ENCODE peak calls at places on chromosomes 11 and 22, in four cellular contexts. One of them, this sample, is unnamed.

GRCh38 chr22:22124374-22124773 is 120.2 kb upstream of the VPREB1 start:
- DNase-seq in DND-41: no peak
- DNase-seq in RWPE1: no peak
- DNase-seq in pancreas: no peak
- DNase-seq in this sample: no peak

GRCh38 chr11:134742956-134743808 is 331.1 kb upstream of the B3GAT1 start:
- DNase-seq in pancreas: no peak
- DNase-seq in RWPE1: no peak
- DNase-seq in DND-41: peak; percentile 50
- DNase-seq in this sample: no peak

GRCh38 chr11:68892576-68892975 is 11.1 kb downstream of the MRPL21 start:
- DNase-seq in DND-41: no peak
- DNase-seq in pancreas: no peak
- DNase-seq in RWPE1: no peak
- DNase-seq in this sample: no peak

GRCh38 chr11:119694334-119694733 is 34.7 kb downstream of the NECTIN1 start:
- DNase-seq in DND-41: peak; percentile 26
- DNase-seq in RWPE1: no peak
- DNase-seq in pancreas: peak; percentile 73
- DNase-seq in this sample: no peak

GRCh38 chr22:45448431-45448830 is 34.9 kb downstream of the RIBC2 start:
- DNase-seq in RWPE1: no peak
- DNase-seq in pancreas: no peak
- DNase-seq in DND-41: no peak
- DNase-seq in this sample: no peak

GRCh38 chr11:28460348-28460747 is 352.2 kb downstream of the METTL15 start:
- DNase-seq in pancreas: no peak
- DNase-seq in DND-41: no peak
- DNase-seq in RWPE1: no peak
- DNase-seq in this sample: no peak

GRCh38 chr22:31140746-31141145 is 438 bp upstream of the PLA2G3 start:
- DNase-seq in pancreas: peak; percentile 64
- DNase-seq in DND-41: no peak
- DNase-seq in RWPE1: no peak
- DNase-seq in this sample: no peak

GRCh38 chr11:125102544-125102943 is 8.9 kb downstream of the TMEM218 start:
- DNase-seq in pancreas: no peak
- DNase-seq in RWPE1: no peak
- DNase-seq in DND-41: no peak
- DNase-seq in this sample: no peak

GRCh38 chr11:34624069-34624468 is 3.2 kb downstream of the EHF start:
- DNase-seq in pancreas: peak; percentile 66
- DNase-seq in RWPE1: no peak
- DNase-seq in DND-41: no peak
- DNase-seq in this sample: no peak

GRCh38 chr11:12321217-12321937 is 56.0 kb upstream of the PARVA start:
- DNase-seq in RWPE1: no peak
- DNase-seq in pancreas: no peak
- DNase-seq in DND-41: peak; percentile 14
- DNase-seq in this sample: no peak

GRCh38 chr11:121257289-121257688 is 35.3 kb upstream of the SC5D start:
- DNase-seq in DND-41: no peak
- DNase-seq in pancreas: no peak
- DNase-seq in RWPE1: no peak
- DNase-seq in this sample: no peak

GRCh38 chr11:121253951-121254350 is 38.6 kb upstream of the SC5D start:
- DNase-seq in RWPE1: no peak
- DNase-seq in pancreas: no peak
- DNase-seq in DND-41: no peak
- DNase-seq in this sample: no peak

GRCh38 chr11:121257976-121258375 is 34.6 kb upstream of the SC5D start:
- DNase-seq in DND-41: no peak
- DNase-seq in pancreas: no peak
- DNase-seq in RWPE1: peak; percentile 63
- DNase-seq in this sample: no peak

GRCh38 chr11:121254756-121255155 is 37.8 kb upstream of the SC5D start:
- DNase-seq in DND-41: no peak
- DNase-seq in RWPE1: no peak
- DNase-seq in pancreas: no peak
- DNase-seq in this sample: no peak

GRCh38 chr11:121255473-121256125 is 37.0 kb upstream of the SC5D start:
- DNase-seq in DND-41: no peak
- DNase-seq in RWPE1: no peak
- DNase-seq in pancreas: no peak
- DNase-seq in this sample: no peak
- H3K27ac ChIP-seq in DND-41: no peak overlapping the region
- H3K27ac ChIP-seq in RWPE1: no peak overlapping the region
- H3K27ac ChIP-seq in pancreas: no peak overlapping the region
- H3K27ac ChIP-seq in this sample: no peak overlapping the region

GRCh38 chr11:87228820-87229219 is 191.1 kb downstream of the TMEM135 start:
- DNase-seq in pancreas: no peak
- DNase-seq in RWPE1: no peak
- DNase-seq in DND-41: no peak
- DNase-seq in this sample: no peak
- H3K27ac ChIP-seq in pancreas: no peak overlapping the region
- H3K27ac ChIP-seq in RWPE1: no peak overlapping the region
- H3K27ac ChIP-seq in DND-41: no peak overlapping the region
- H3K27ac ChIP-seq in this sample: no peak overlapping the region

GRCh38 chr11:57815476-57815875 is 53.9 kb downstream of the CTNND1 start:
- DNase-seq in pancreas: no peak
- DNase-seq in DND-41: no peak
- DNase-seq in RWPE1: no peak
- DNase-seq in this sample: no peak

GRCh38 chr11:57823859-57824258 is 62.3 kb downstream of the CTNND1 start:
- DNase-seq in pancreas: no peak
- DNase-seq in DND-41: no peak
- DNase-seq in RWPE1: no peak
- DNase-seq in this sample: no peak

GRCh38 chr11:57815877-57816276 is 54.3 kb downstream of the CTNND1 start:
- DNase-seq in RWPE1: no peak
- DNase-seq in DND-41: no peak
- DNase-seq in pancreas: no peak
- DNase-seq in this sample: no peak

GRCh38 chr11:57818812-57819211 is 57.2 kb downstream of the CTNND1 start:
- DNase-seq in DND-41: no peak
- DNase-seq in pancreas: no peak
- DNase-seq in RWPE1: no peak
- DNase-seq in this sample: no peak

DNA sequence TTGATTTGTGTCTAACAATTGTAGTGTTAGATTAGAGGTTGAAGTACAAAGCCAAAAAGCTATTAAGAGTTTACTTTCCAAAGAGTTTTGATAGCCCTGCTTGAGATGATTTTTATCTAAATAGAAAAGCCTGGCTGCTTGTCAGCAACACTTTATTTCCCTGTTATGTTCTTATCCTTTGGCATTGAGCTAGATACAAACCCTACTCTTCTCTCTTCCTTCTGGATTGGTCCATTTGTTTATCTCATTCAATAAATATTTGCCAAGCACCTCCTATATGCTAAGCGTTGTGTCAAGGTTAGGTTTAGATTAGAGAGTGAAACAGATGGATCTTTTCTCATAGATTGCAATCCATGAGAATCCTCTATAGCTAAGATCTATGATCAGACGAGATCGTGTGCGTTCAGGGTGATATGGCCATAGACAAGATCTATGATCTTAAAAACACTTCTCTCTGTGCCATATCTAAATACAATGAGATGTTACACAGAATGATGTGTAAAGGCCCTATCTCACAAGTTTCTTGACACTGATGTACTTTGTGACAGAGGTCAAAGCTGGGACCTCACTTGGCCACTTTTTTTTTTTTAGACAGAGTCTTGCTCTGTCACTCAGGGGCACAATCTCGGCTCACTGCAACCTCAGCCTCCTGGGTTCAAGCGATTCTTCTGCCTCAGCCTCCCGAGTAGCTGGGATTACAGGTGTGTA is 57.8 kb downstream of the CTNND1 start:
- DNase-seq in RWPE1: no peak
- DNase-seq in DND-41: no peak
- DNase-seq in pancreas: no peak
- DNase-seq in this sample: no peak
- H3K27ac ChIP-seq in RWPE1: no peak overlapping the region
- H3K27ac ChIP-seq in DND-41: no peak overlapping the region
- H3K27ac ChIP-seq in pancreas: no peak overlapping the region
- H3K27ac ChIP-seq in this sample: no peak overlapping the region

GRCh38 chr22:42877597-42878340 is 20.7 kb upstream of the ARFGAP3 start:
- DNase-seq in pancreas: no peak
- DNase-seq in DND-41: no peak
- DNase-seq in RWPE1: no peak
- DNase-seq in this sample: no peak
- H3K27ac ChIP-seq in pancreas: no peak overlapping the region
- H3K27ac ChIP-seq in DND-41: no peak overlapping the region
- H3K27ac ChIP-seq in RWPE1: peak overlapping the region; percentile 15
- H3K27ac ChIP-seq in this sample: no peak overlapping the region

DNA sequence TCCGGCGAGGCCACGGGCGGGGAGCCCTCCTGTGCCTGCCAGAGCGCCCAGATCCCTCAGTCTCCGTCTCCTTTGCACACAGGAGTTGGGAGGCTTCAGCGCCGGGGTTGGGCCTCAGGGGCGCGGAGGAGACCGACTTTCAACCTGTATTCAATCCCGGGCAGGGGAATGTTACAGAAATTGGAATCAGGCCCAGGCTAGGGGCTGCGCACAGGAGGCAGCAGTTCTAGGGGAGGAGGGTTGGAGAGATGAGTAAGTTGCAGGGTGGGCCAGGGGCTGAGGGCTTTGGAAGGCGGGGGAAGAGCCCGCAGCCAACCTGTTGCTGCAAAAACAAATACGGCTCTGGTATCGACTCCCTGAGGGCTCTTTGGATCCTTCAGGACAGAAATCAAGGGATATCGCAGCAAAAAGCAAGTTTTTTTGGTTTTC is 651 bp upstream of the KCNA4 start:
- DNase-seq in pancreas: no peak
- DNase-seq in DND-41: no peak
- DNase-seq in RWPE1: peak; percentile 1
- DNase-seq in this sample: no peak
- H3K27ac ChIP-seq in pancreas: no peak overlapping the region
- H3K27ac ChIP-seq in DND-41: no peak overlapping the region
- H3K27ac ChIP-seq in RWPE1: no peak overlapping the region
- H3K27ac ChIP-seq in this sample: no peak overlapping the region

GRCh38 chr11:113464416-113464815 is 10.8 kb downstream of the DRD2 start:
- DNase-seq in pancreas: no peak
- DNase-seq in DND-41: no peak
- DNase-seq in RWPE1: no peak
- DNase-seq in this sample: no peak

GRCh38 chr11:113457784-113458183 is 17.4 kb downstream of the DRD2 start:
- DNase-seq in DND-41: no peak
- DNase-seq in RWPE1: no peak
- DNase-seq in pancreas: no peak
- DNase-seq in this sample: no peak

GRCh38 chr11:113465786-113466185 is 9.4 kb downstream of the DRD2 start:
- DNase-seq in DND-41: no peak
- DNase-seq in RWPE1: peak; percentile 72
- DNase-seq in pancreas: no peak
- DNase-seq in this sample: no peak

GRCh38 chr11:113458189-113458588 is 17.0 kb downstream of the DRD2 start:
- DNase-seq in RWPE1: no peak
- DNase-seq in DND-41: no peak
- DNase-seq in pancreas: no peak
- DNase-seq in this sample: no peak

DNA sequence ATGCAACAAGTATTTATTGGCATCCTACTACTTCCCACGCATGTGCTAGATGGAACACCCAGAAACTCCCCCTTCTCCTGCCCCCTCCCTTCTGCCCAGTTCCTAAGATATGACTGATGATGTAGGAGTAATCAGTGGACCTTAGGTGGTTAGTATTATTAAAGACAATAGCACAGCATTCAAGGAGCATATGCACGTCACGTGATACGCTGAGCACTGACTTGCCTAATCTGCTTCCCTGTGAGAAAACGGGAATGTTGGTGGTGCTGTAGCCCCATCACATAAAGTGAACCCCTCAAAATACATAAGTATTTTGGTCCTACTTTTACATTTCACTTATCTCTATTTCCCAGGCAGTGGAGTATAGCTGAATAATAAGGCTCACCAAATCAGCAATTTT is 12.4 kb downstream of the DRD2 start:
- DNase-seq in RWPE1: no peak
- DNase-seq in DND-41: no peak
- DNase-seq in pancreas: no peak
- DNase-seq in this sample: no peak
- H3K27ac ChIP-seq in RWPE1: no peak overlapping the region
- H3K27ac ChIP-seq in DND-41: no peak overlapping the region
- H3K27ac ChIP-seq in pancreas: no peak overlapping the region
- H3K27ac ChIP-seq in this sample: no peak overlapping the region